ENCODE peak calls at places on chromosomes 16 and 17, in four cellular contexts. G is DMS153; A is stimulated activated effector memory CD8-positive, alpha-beta T cell treated with anti-CD3 and anti-CD28 coated beads, Interleukin-12 subunit alpha, Interleukin-12 subunit beta, amount 100 ng/mL, for 72 hours; X is adrenal gland. B is an unnamed sample.

GRCh38 chr16:80936410-80936809 is 70.3 kb downstream of the CMC2 start:
- DNase-seq in G (no peak), A (no peak), X (no peak), B (no peak)

GRCh38 chr17:73645050-73645871 is 1.0 kb upstream of the SDK2 start:
- DNase-seq in G (peak; percentile 65), A (no peak), X (no peak), B (peak; percentile 36)

GRCh38 chr17:63653018-63653417 is 30.8 kb downstream of the MAP3K3 start:
- DNase-seq in G (no peak), A (no peak), X (no peak), B (no peak)

GRCh38 chr17:29659155-29659554 is 36.4 kb upstream of the CORO6 start:
- DNase-seq in G (no peak), A (no peak), X (no peak), B (no peak)

GRCh38 chr16:27434141-27435051 is 32.4 kb downstream of the IL21R start:
- DNase-seq in G (no peak), A (no peak), X (no peak), B (no peak)

GRCh38 chr17:4986951-4987766 is at the start of gene CAMTA2:
- DNase-seq in G (peak; percentile 16), A (peak; percentile 75), X (peak; percentile 81), B (peak; percentile 93)

GRCh38 chr17:65594585-65594940 is 33.1 kb upstream of the AXIN2 start:
- DNase-seq in G (no peak), A (no peak), X (no peak), B (no peak)

GRCh38 chr17:16214190-16215001 is 938 bp downstream of the NCOR1 start:
- DNase-seq in G (no peak), A (no peak), X (no peak), B (no peak)

GRCh38 chr17:56752263-56752662 is 81.5 kb downstream of the C17orf67 start:
- DNase-seq in G (no peak), A (no peak), X (no peak), B (no peak)

GRCh38 chr17:50214986-50215730 is 13.7 kb upstream of the COL1A1 start:
- DNase-seq in G (no peak), A (no peak), X (no peak), B (no peak)